ENCODE peak calls at places on chromosomes 5 and 9, in six cellular contexts. One of them, this sample, is unnamed.

GRCh38 chr5:72284674-72285424 is 35.2 kb downstream of the MRPS27 start:
- DNase-seq in T-helper 9 cell: no peak
- DNase-seq in stimulated activated CD8-positive, alpha-beta memory T cell treated with anti-CD3 and anti-CD28 coated beads, Interleukin-7, amount 100 ng/mL, for 1 hour: no peak
- DNase-seq in mesothelial cell of epicardium: no peak
- DNase-seq in Kasumi-1: peak; percentile 61
- DNase-seq in A549: no peak
- DNase-seq in this sample: no peak

GRCh38 chr5:135553688-135554462 is 18.1 kb upstream of the NEUROG1 start:
- DNase-seq in stimulated activated CD8-positive, alpha-beta memory T cell treated with anti-CD3 and anti-CD28 coated beads, Interleukin-7, amount 100 ng/mL, for 1 hour: no peak
- DNase-seq in mesothelial cell of epicardium: no peak
- DNase-seq in A549: peak; percentile 62
- DNase-seq in Kasumi-1: peak; percentile 10
- DNase-seq in T-helper 9 cell: no peak
- DNase-seq in this sample: no peak

GRCh38 chr5:112960861-112961504 is 15.6 kb upstream of the DCP2 start:
- DNase-seq in Kasumi-1: peak; percentile 6
- DNase-seq in T-helper 9 cell: no peak
- DNase-seq in stimulated activated CD8-positive, alpha-beta memory T cell treated with anti-CD3 and anti-CD28 coated beads, Interleukin-7, amount 100 ng/mL, for 1 hour: no peak
- DNase-seq in A549: no peak
- DNase-seq in mesothelial cell of epicardium: no peak
- DNase-seq in this sample: no peak

GRCh38 chr5:172872997-172873491 is 39.0 kb downstream of the ERGIC1 start:
- DNase-seq in stimulated activated CD8-positive, alpha-beta memory T cell treated with anti-CD3 and anti-CD28 coated beads, Interleukin-7, amount 100 ng/mL, for 1 hour: no peak
- DNase-seq in mesothelial cell of epicardium: no peak
- DNase-seq in T-helper 9 cell: no peak
- DNase-seq in A549: no peak
- DNase-seq in Kasumi-1: peak; percentile 3
- DNase-seq in this sample: peak; percentile 90

GRCh38 chr9:87862536-87863268 is 20.0 kb upstream of the SPATA31E1 start:
- DNase-seq in A549: peak; percentile 73
- DNase-seq in stimulated activated CD8-positive, alpha-beta memory T cell treated with anti-CD3 and anti-CD28 coated beads, Interleukin-7, amount 100 ng/mL, for 1 hour: no peak
- DNase-seq in mesothelial cell of epicardium: no peak
- DNase-seq in Kasumi-1: no peak
- DNase-seq in T-helper 9 cell: no peak
- DNase-seq in this sample: no peak

GRCh38 chr9:132644251-132644650 is 25.5 kb downstream of the DDX31 start:
- DNase-seq in mesothelial cell of epicardium: no peak
- DNase-seq in stimulated activated CD8-positive, alpha-beta memory T cell treated with anti-CD3 and anti-CD28 coated beads, Interleukin-7, amount 100 ng/mL, for 1 hour: no peak
- DNase-seq in Kasumi-1: peak; percentile 10
- DNase-seq in T-helper 9 cell: no peak
- DNase-seq in A549: peak; percentile 38
- DNase-seq in this sample: no peak

GRCh38 chr5:10438301-10438700 is 3.4 kb upstream of the ROPN1L start:
- DNase-seq in T-helper 9 cell: no peak
- DNase-seq in A549: no peak
- DNase-seq in Kasumi-1: no peak
- DNase-seq in stimulated activated CD8-positive, alpha-beta memory T cell treated with anti-CD3 and anti-CD28 coated beads, Interleukin-7, amount 100 ng/mL, for 1 hour: no peak
- DNase-seq in mesothelial cell of epicardium: no peak
- DNase-seq in this sample: no peak

GRCh38 chr5:66246621-66247020 is 102.5 kb downstream of the SREK1 start:
- DNase-seq in T-helper 9 cell: no peak
- DNase-seq in mesothelial cell of epicardium: no peak
- DNase-seq in A549: peak; percentile 18
- DNase-seq in Kasumi-1: no peak
- DNase-seq in stimulated activated CD8-positive, alpha-beta memory T cell treated with anti-CD3 and anti-CD28 coated beads, Interleukin-7, amount 100 ng/mL, for 1 hour: no peak
- DNase-seq in this sample: no peak

GRCh38 chr9:34553511-34554021 is 30.8 kb upstream of the ENHO start:
- DNase-seq in stimulated activated CD8-positive, alpha-beta memory T cell treated with anti-CD3 and anti-CD28 coated beads, Interleukin-7, amount 100 ng/mL, for 1 hour: no peak
- DNase-seq in A549: no peak
- DNase-seq in Kasumi-1: no peak
- DNase-seq in mesothelial cell of epicardium: no peak
- DNase-seq in T-helper 9 cell: no peak
- DNase-seq in this sample: peak; percentile 61

GRCh38 chr5:121913397-121913796 is 48.4 kb upstream of the SRFBP1 start:
- DNase-seq in stimulated activated CD8-positive, alpha-beta memory T cell treated with anti-CD3 and anti-CD28 coated beads, Interleukin-7, amount 100 ng/mL, for 1 hour: no peak
- DNase-seq in A549: no peak
- DNase-seq in Kasumi-1: no peak
- DNase-seq in T-helper 9 cell: no peak
- DNase-seq in mesothelial cell of epicardium: no peak
- DNase-seq in this sample: no peak

GRCh38 chr5:30734118-30734517 is 459.4 kb upstream of the CDH6 start:
- DNase-seq in Kasumi-1: no peak
- DNase-seq in A549: no peak
- DNase-seq in T-helper 9 cell: no peak
- DNase-seq in stimulated activated CD8-positive, alpha-beta memory T cell treated with anti-CD3 and anti-CD28 coated beads, Interleukin-7, amount 100 ng/mL, for 1 hour: no peak
- DNase-seq in mesothelial cell of epicardium: no peak
- DNase-seq in this sample: no peak

GRCh38 chr9:81686614-81687520 is 2.5 kb downstream of the TLE1 start:
- DNase-seq in mesothelial cell of epicardium: peak; percentile 64
- DNase-seq in stimulated activated CD8-positive, alpha-beta memory T cell treated with anti-CD3 and anti-CD28 coated beads, Interleukin-7, amount 100 ng/mL, for 1 hour: no peak
- DNase-seq in Kasumi-1: peak; percentile 77
- DNase-seq in A549: peak; percentile 91
- DNase-seq in T-helper 9 cell: no peak
- DNase-seq in this sample: peak; percentile 92

GRCh38 chr9:92774274-92774673 is 9.6 kb upstream of the BICD2 start:
- DNase-seq in T-helper 9 cell: no peak
- DNase-seq in Kasumi-1: peak; percentile 23
- DNase-seq in mesothelial cell of epicardium: no peak
- DNase-seq in stimulated activated CD8-positive, alpha-beta memory T cell treated with anti-CD3 and anti-CD28 coated beads, Interleukin-7, amount 100 ng/mL, for 1 hour: no peak
- DNase-seq in A549: no peak
- DNase-seq in this sample: no peak

GRCh38 chr9:94655739-94656138 is 16.4 kb upstream of the FBP1 start:
- DNase-seq in T-helper 9 cell: no peak
- DNase-seq in A549: no peak
- DNase-seq in Kasumi-1: peak; percentile 15
- DNase-seq in mesothelial cell of epicardium: no peak
- DNase-seq in stimulated activated CD8-positive, alpha-beta memory T cell treated with anti-CD3 and anti-CD28 coated beads, Interleukin-7, amount 100 ng/mL, for 1 hour: no peak
- DNase-seq in this sample: no peak

GRCh38 chr9:88024896-88025295 is 50.6 kb upstream of the CDK20 start:
- DNase-seq in A549: no peak
- DNase-seq in mesothelial cell of epicardium: no peak
- DNase-seq in stimulated activated CD8-positive, alpha-beta memory T cell treated with anti-CD3 and anti-CD28 coated beads, Interleukin-7, amount 100 ng/mL, for 1 hour: no peak
- DNase-seq in Kasumi-1: no peak
- DNase-seq in T-helper 9 cell: no peak
- DNase-seq in this sample: no peak

GRCh38 chr5:79560774-79561524 is 47.0 kb upstream of the HOMER1 start:
- DNase-seq in Kasumi-1: no peak
- DNase-seq in T-helper 9 cell: no peak
- DNase-seq in A549: no peak
- DNase-seq in mesothelial cell of epicardium: no peak
- DNase-seq in stimulated activated CD8-positive, alpha-beta memory T cell treated with anti-CD3 and anti-CD28 coated beads, Interleukin-7, amount 100 ng/mL, for 1 hour: no peak
- DNase-seq in this sample: no peak

GRCh38 chr5:142747034-142747433 is 23.1 kb upstream of the ARHGAP26 start:
- DNase-seq in A549: no peak
- DNase-seq in mesothelial cell of epicardium: no peak
- DNase-seq in Kasumi-1: no peak
- DNase-seq in T-helper 9 cell: no peak
- DNase-seq in stimulated activated CD8-positive, alpha-beta memory T cell treated with anti-CD3 and anti-CD28 coated beads, Interleukin-7, amount 100 ng/mL, for 1 hour: no peak
- DNase-seq in this sample: no peak

GRCh38 chr5:130496215-130496614 is 592.0 kb downstream of the CHSY3 start:
- DNase-seq in mesothelial cell of epicardium: no peak
- DNase-seq in Kasumi-1: no peak
- DNase-seq in stimulated activated CD8-positive, alpha-beta memory T cell treated with anti-CD3 and anti-CD28 coated beads, Interleukin-7, amount 100 ng/mL, for 1 hour: no peak
- DNase-seq in A549: peak; percentile 75
- DNase-seq in T-helper 9 cell: no peak
- DNase-seq in this sample: no peak

GRCh38 chr5:33837301-33837700 is 54.5 kb downstream of the ADAMTS12 start:
- DNase-seq in stimulated activated CD8-positive, alpha-beta memory T cell treated with anti-CD3 and anti-CD28 coated beads, Interleukin-7, amount 100 ng/mL, for 1 hour: no peak
- DNase-seq in Kasumi-1: no peak
- DNase-seq in T-helper 9 cell: no peak
- DNase-seq in A549: no peak
- DNase-seq in mesothelial cell of epicardium: no peak
- DNase-seq in this sample: no peak

GRCh38 chr9:106621299-106621920 is 241.6 kb upstream of the ZNF462 start:
- DNase-seq in T-helper 9 cell: no peak
- DNase-seq in stimulated activated CD8-positive, alpha-beta memory T cell treated with anti-CD3 and anti-CD28 coated beads, Interleukin-7, amount 100 ng/mL, for 1 hour: no peak
- DNase-seq in A549: no peak
- DNase-seq in mesothelial cell of epicardium: no peak
- DNase-seq in Kasumi-1: no peak
- DNase-seq in this sample: no peak

GRCh38 chr9:98399950-98400683 is 144.7 kb upstream of the TBC1D2 start:
- DNase-seq in mesothelial cell of epicardium: no peak
- DNase-seq in T-helper 9 cell: no peak
- DNase-seq in A549: no peak
- DNase-seq in Kasumi-1: no peak
- DNase-seq in stimulated activated CD8-positive, alpha-beta memory T cell treated with anti-CD3 and anti-CD28 coated beads, Interleukin-7, amount 100 ng/mL, for 1 hour: no peak
- DNase-seq in this sample: no peak

GRCh38 chr5:2130361-2130760 is 247.6 kb upstream of the IRX4 start:
- DNase-seq in stimulated activated CD8-positive, alpha-beta memory T cell treated with anti-CD3 and anti-CD28 coated beads, Interleukin-7, amount 100 ng/mL, for 1 hour: no peak
- DNase-seq in Kasumi-1: no peak
- DNase-seq in A549: no peak
- DNase-seq in mesothelial cell of epicardium: no peak
- DNase-seq in T-helper 9 cell: no peak
- DNase-seq in this sample: no peak

GRCh38 chr9:715743-716400 is 125.6 kb upstream of the DMRT1 start:
- DNase-seq in mesothelial cell of epicardium: no peak
- DNase-seq in Kasumi-1: no peak
- DNase-seq in stimulated activated CD8-positive, alpha-beta memory T cell treated with anti-CD3 and anti-CD28 coated beads, Interleukin-7, amount 100 ng/mL, for 1 hour: no peak
- DNase-seq in A549: no peak
- DNase-seq in T-helper 9 cell: no peak
- DNase-seq in this sample: no peak

GRCh38 chr9:97502222-97502983 is 937 bp downstream of the TMOD1 start:
- DNase-seq in Kasumi-1: no peak
- DNase-seq in mesothelial cell of epicardium: no peak
- DNase-seq in A549: no peak
- DNase-seq in stimulated activated CD8-positive, alpha-beta memory T cell treated with anti-CD3 and anti-CD28 coated beads, Interleukin-7, amount 100 ng/mL, for 1 hour: no peak
- DNase-seq in T-helper 9 cell: no peak
- DNase-seq in this sample: peak; percentile 72

GRCh38 chr5:130710596-130710995 is 454.5 kb downstream of the HINT1 start:
- DNase-seq in stimulated activated CD8-positive, alpha-beta memory T cell treated with anti-CD3 and anti-CD28 coated beads, Interleukin-7, amount 100 ng/mL, for 1 hour: no peak
- DNase-seq in A549: peak; percentile 88
- DNase-seq in T-helper 9 cell: no peak
- DNase-seq in mesothelial cell of epicardium: no peak
- DNase-seq in Kasumi-1: no peak
- DNase-seq in this sample: no peak

GRCh38 chr9:91119679-91120078 is 242.0 kb downstream of the AUH start:
- DNase-seq in stimulated activated CD8-positive, alpha-beta memory T cell treated with anti-CD3 and anti-CD28 coated beads, Interleukin-7, amount 100 ng/mL, for 1 hour: no peak
- DNase-seq in T-helper 9 cell: no peak
- DNase-seq in Kasumi-1: no peak
- DNase-seq in A549: no peak
- DNase-seq in mesothelial cell of epicardium: no peak
- DNase-seq in this sample: no peak

GRCh38 chr5:78005021-78005785 is 229.1 kb upstream of the TBCA start:
- DNase-seq in stimulated activated CD8-positive, alpha-beta memory T cell treated with anti-CD3 and anti-CD28 coated beads, Interleukin-7, amount 100 ng/mL, for 1 hour: no peak
- DNase-seq in Kasumi-1: no peak
- DNase-seq in A549: no peak
- DNase-seq in mesothelial cell of epicardium: no peak
- DNase-seq in T-helper 9 cell: no peak
- DNase-seq in this sample: no peak

GRCh38 chr5:50969207-50970145 is 303.0 kb downstream of the PARP8 start:
- DNase-seq in Kasumi-1: no peak
- DNase-seq in T-helper 9 cell: no peak
- DNase-seq in stimulated activated CD8-positive, alpha-beta memory T cell treated with anti-CD3 and anti-CD28 coated beads, Interleukin-7, amount 100 ng/mL, for 1 hour: no peak
- DNase-seq in mesothelial cell of epicardium: no peak
- DNase-seq in A549: no peak
- DNase-seq in this sample: peak; percentile 58

GRCh38 chr5:36690041-36690941 is 83.9 kb downstream of the SLC1A3 start:
- DNase-seq in Kasumi-1: peak; percentile 80
- DNase-seq in mesothelial cell of epicardium: peak; percentile 56
- DNase-seq in T-helper 9 cell: peak; percentile 42
- DNase-seq in stimulated activated CD8-positive, alpha-beta memory T cell treated with anti-CD3 and anti-CD28 coated beads, Interleukin-7, amount 100 ng/mL, for 1 hour: peak; percentile 36
- DNase-seq in A549: peak; percentile 79
- DNase-seq in this sample: peak; percentile 91

GRCh38 chr9:136624184-136624951 is 38.3 kb upstream of the EGFL7 start:
- DNase-seq in stimulated activated CD8-positive, alpha-beta memory T cell treated with anti-CD3 and anti-CD28 coated beads, Interleukin-7, amount 100 ng/mL, for 1 hour: no peak
- DNase-seq in mesothelial cell of epicardium: peak; percentile 14
- DNase-seq in A549: no peak
- DNase-seq in T-helper 9 cell: no peak
- DNase-seq in Kasumi-1: no peak
- DNase-seq in this sample: peak; percentile 80

GRCh38 chr9:10649076-10649475 is 36.3 kb upstream of the PTPRD start:
- DNase-seq in mesothelial cell of epicardium: no peak
- DNase-seq in T-helper 9 cell: no peak
- DNase-seq in A549: no peak
- DNase-seq in Kasumi-1: no peak
- DNase-seq in stimulated activated CD8-positive, alpha-beta memory T cell treated with anti-CD3 and anti-CD28 coated beads, Interleukin-7, amount 100 ng/mL, for 1 hour: no peak
- DNase-seq in this sample: no peak

GRCh38 chr9:128192601-128193371 is 1.4 kb upstream of the CIZ1 start:
- DNase-seq in A549: peak; percentile 97
- DNase-seq in stimulated activated CD8-positive, alpha-beta memory T cell treated with anti-CD3 and anti-CD28 coated beads, Interleukin-7, amount 100 ng/mL, for 1 hour: peak; percentile 19
- DNase-seq in mesothelial cell of epicardium: no peak
- DNase-seq in Kasumi-1: no peak
- DNase-seq in T-helper 9 cell: peak; percentile 27
- DNase-seq in this sample: peak; percentile 96

GRCh38 chr5:32996336-32996735 is 285.2 kb downstream of the NPR3 start:
- DNase-seq in T-helper 9 cell: no peak
- DNase-seq in A549: no peak
- DNase-seq in Kasumi-1: no peak
- DNase-seq in mesothelial cell of epicardium: no peak
- DNase-seq in stimulated activated CD8-positive, alpha-beta memory T cell treated with anti-CD3 and anti-CD28 coated beads, Interleukin-7, amount 100 ng/mL, for 1 hour: no peak
- DNase-seq in this sample: no peak

GRCh38 chr9:110197330-110198187 is 10.4 kb downstream of the C9orf152 start:
- DNase-seq in mesothelial cell of epicardium: no peak
- DNase-seq in Kasumi-1: no peak
- DNase-seq in A549: peak; percentile 21
- DNase-seq in stimulated activated CD8-positive, alpha-beta memory T cell treated with anti-CD3 and anti-CD28 coated beads, Interleukin-7, amount 100 ng/mL, for 1 hour: no peak
- DNase-seq in T-helper 9 cell: no peak
- DNase-seq in this sample: no peak

GRCh38 chr5:42583322-42583721 is 160.1 kb downstream of the GHR start:
- DNase-seq in Kasumi-1: peak; percentile 50
- DNase-seq in T-helper 9 cell: peak; percentile 1
- DNase-seq in mesothelial cell of epicardium: no peak
- DNase-seq in stimulated activated CD8-positive, alpha-beta memory T cell treated with anti-CD3 and anti-CD28 coated beads, Interleukin-7, amount 100 ng/mL, for 1 hour: no peak
- DNase-seq in A549: peak; percentile 58
- DNase-seq in this sample: peak; percentile 70